ENCODE peak calls at places on chromosome 5, in ten cellular contexts. One of them, this sample, is unnamed.

GRCh38 chr5:138706655-138707480 is 46.4 kb upstream of the CTNNA1 start:
- DNase-seq in suprapubic skin: no peak
- DNase-seq in kidney: no peak
- DNase-seq in left ventricle myocardium inferior: no peak
- DNase-seq in GM23338: no peak
- DNase-seq in Panc1: peak
- DNase-seq in WERI-Rb-1: no peak
- DNase-seq in right lobe of liver: no peak
- DNase-seq in lower lobe of right lung: no peak
- DNase-seq in HCT116: no peak
- DNase-seq in this sample: no peak

GRCh38 chr5:15719784-15720183 is 219.8 kb downstream of the FBXL7 start:
- DNase-seq in suprapubic skin: no peak
- DNase-seq in kidney: no peak
- DNase-seq in left ventricle myocardium inferior: no peak
- DNase-seq in GM23338: peak
- DNase-seq in Panc1: no peak
- DNase-seq in WERI-Rb-1: no peak
- DNase-seq in right lobe of liver: no peak
- DNase-seq in lower lobe of right lung: no peak
- DNase-seq in HCT116: no peak
- DNase-seq in this sample: no peak

GRCh38 chr5:162268694-162269481 is 201.3 kb downstream of the GABRG2 start:
- DNase-seq in suprapubic skin: no peak
- DNase-seq in kidney: no peak
- DNase-seq in left ventricle myocardium inferior: no peak
- DNase-seq in GM23338: no peak
- DNase-seq in Panc1: no peak
- DNase-seq in WERI-Rb-1: no peak
- DNase-seq in right lobe of liver: no peak
- DNase-seq in lower lobe of right lung: no peak
- DNase-seq in HCT116: no peak
- DNase-seq in this sample: no peak

GRCh38 chr5:172336666-172337310 is 53.2 kb upstream of the UBTD2 start:
- DNase-seq in suprapubic skin: no peak
- DNase-seq in kidney: no peak
- DNase-seq in left ventricle myocardium inferior: no peak
- DNase-seq in GM23338: no peak
- DNase-seq in Panc1: no peak
- DNase-seq in WERI-Rb-1: no peak
- DNase-seq in right lobe of liver: no peak
- DNase-seq in lower lobe of right lung: no peak
- DNase-seq in HCT116: no peak
- DNase-seq in this sample: no peak

GRCh38 chr5:170757182-170757601 is 26.3 kb upstream of the GABRP start:
- DNase-seq in suprapubic skin: no peak
- DNase-seq in kidney: no peak
- DNase-seq in left ventricle myocardium inferior: no peak
- DNase-seq in GM23338: no peak
- DNase-seq in Panc1: no peak
- DNase-seq in WERI-Rb-1: no peak
- DNase-seq in right lobe of liver: no peak
- DNase-seq in lower lobe of right lung: no peak
- DNase-seq in HCT116: no peak
- DNase-seq in this sample: no peak

GRCh38 chr5:122323132-122323548 is 11.1 kb downstream of the SNCAIP start:
- DNase-seq in suprapubic skin: no peak
- DNase-seq in kidney: no peak
- DNase-seq in left ventricle myocardium inferior: no peak
- DNase-seq in GM23338: peak
- DNase-seq in Panc1: no peak
- DNase-seq in WERI-Rb-1: no peak
- DNase-seq in right lobe of liver: no peak
- DNase-seq in lower lobe of right lung: no peak
- DNase-seq in HCT116: no peak
- DNase-seq in this sample: no peak

GRCh38 chr5:9601055-9601739 is 29.0 kb downstream of the TAS2R1 start:
- DNase-seq in suprapubic skin: no peak
- DNase-seq in kidney: no peak
- DNase-seq in left ventricle myocardium inferior: no peak
- DNase-seq in GM23338: peak
- DNase-seq in Panc1: no peak
- DNase-seq in WERI-Rb-1: no peak
- DNase-seq in right lobe of liver: no peak
- DNase-seq in lower lobe of right lung: no peak
- DNase-seq in HCT116: no peak
- DNase-seq in this sample: no peak

GRCh38 chr5:155101697-155102096 is 88.1 kb downstream of the KIF4B start:
- DNase-seq in suprapubic skin: no peak
- DNase-seq in kidney: no peak
- DNase-seq in left ventricle myocardium inferior: no peak
- DNase-seq in GM23338: no peak
- DNase-seq in Panc1: no peak
- DNase-seq in WERI-Rb-1: no peak
- DNase-seq in right lobe of liver: no peak
- DNase-seq in lower lobe of right lung: no peak
- DNase-seq in HCT116: no peak
- DNase-seq in this sample: no peak

GRCh38 chr5:82338731-82339130 is 60.6 kb upstream of the RPS23 start:
- DNase-seq in suprapubic skin: no peak
- DNase-seq in kidney: no peak
- DNase-seq in left ventricle myocardium inferior: no peak
- DNase-seq in GM23338: no peak
- DNase-seq in Panc1: no peak
- DNase-seq in WERI-Rb-1: no peak
- DNase-seq in right lobe of liver: no peak
- DNase-seq in lower lobe of right lung: no peak
- DNase-seq in HCT116: no peak
- DNase-seq in this sample: no peak

GRCh38 chr5:126659805-126660483 is 59.2 kb downstream of the PHAX start:
- DNase-seq in suprapubic skin: no peak
- DNase-seq in kidney: no peak
- DNase-seq in left ventricle myocardium inferior: no peak
- DNase-seq in GM23338: no peak
- DNase-seq in Panc1: no peak
- DNase-seq in WERI-Rb-1: no peak
- DNase-seq in right lobe of liver: no peak
- DNase-seq in lower lobe of right lung: no peak
- DNase-seq in HCT116: no peak
- DNase-seq in this sample: no peak

GRCh38 chr5:72151169-72151568 is 43.9 kb downstream of the MAP1B start:
- DNase-seq in suprapubic skin: no peak
- DNase-seq in kidney: no peak
- DNase-seq in left ventricle myocardium inferior: no peak
- DNase-seq in GM23338: no peak
- DNase-seq in Panc1: no peak
- DNase-seq in WERI-Rb-1: no peak
- DNase-seq in right lobe of liver: no peak
- DNase-seq in lower lobe of right lung: no peak
- DNase-seq in HCT116: no peak
- DNase-seq in this sample: no peak

DNA sequence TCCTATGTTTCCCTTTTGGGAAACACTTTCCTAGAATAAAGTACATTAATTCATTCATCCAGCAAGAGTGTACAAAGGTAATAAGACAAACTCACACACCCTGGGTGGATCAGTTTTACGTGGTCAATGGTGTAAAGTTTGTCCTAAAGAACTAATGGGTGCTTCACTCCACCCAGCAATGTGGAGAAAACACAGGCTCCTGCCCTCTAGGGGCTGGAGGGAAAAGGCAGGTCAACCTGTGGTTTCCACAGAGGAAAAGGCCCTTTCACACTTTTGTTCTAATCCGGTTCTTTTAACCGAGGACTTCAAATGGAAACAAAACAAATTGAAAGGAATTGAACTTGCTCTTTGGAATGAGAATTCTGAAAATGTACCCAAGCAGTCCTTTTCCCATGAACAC is 80.9 kb upstream of the SPOCK1 start:
- DNase-seq in suprapubic skin: no peak
- DNase-seq in kidney: no peak
- DNase-seq in left ventricle myocardium inferior: no peak
- DNase-seq in GM23338: peak
- DNase-seq in Panc1: no peak
- DNase-seq in WERI-Rb-1: peak
- DNase-seq in right lobe of liver: no peak
- DNase-seq in lower lobe of right lung: no peak
- DNase-seq in HCT116: no peak
- DNase-seq in this sample: no peak
- TF ChIP-seq CTCF in suprapubic skin: no peak
- TF ChIP-seq CTCF in kidney: no peak
- TF ChIP-seq CTCF in left ventricle myocardium inferior: peak
- TF ChIP-seq CTCF in GM23338: peak
- TF ChIP-seq CTCF in Panc1: peak
- TF ChIP-seq CTCF in WERI-Rb-1: peak
- TF ChIP-seq CTCF in right lobe of liver: no peak
- TF ChIP-seq CTCF in lower lobe of right lung: no peak
- TF ChIP-seq CTCF in HCT116: peak
- TF ChIP-seq CTCF in this sample: no peak

GRCh38 chr5:131114754-131115153 is 50.3 kb downstream of the HINT1 start:
- DNase-seq in suprapubic skin: no peak
- DNase-seq in kidney: no peak
- DNase-seq in left ventricle myocardium inferior: no peak
- DNase-seq in GM23338: no peak
- DNase-seq in Panc1: no peak
- DNase-seq in WERI-Rb-1: no peak
- DNase-seq in right lobe of liver: no peak
- DNase-seq in lower lobe of right lung: no peak
- DNase-seq in HCT116: no peak
- DNase-seq in this sample: no peak

GRCh38 chr5:131112424-131112823 is 52.6 kb downstream of the HINT1 start:
- DNase-seq in suprapubic skin: no peak
- DNase-seq in kidney: no peak
- DNase-seq in left ventricle myocardium inferior: no peak
- DNase-seq in GM23338: no peak
- DNase-seq in Panc1: no peak
- DNase-seq in WERI-Rb-1: no peak
- DNase-seq in right lobe of liver: no peak
- DNase-seq in lower lobe of right lung: no peak
- DNase-seq in HCT116: no peak
- DNase-seq in this sample: no peak

GRCh38 chr5:131107128-131107527 is 57.9 kb downstream of the HINT1 start:
- DNase-seq in suprapubic skin: no peak
- DNase-seq in kidney: no peak
- DNase-seq in left ventricle myocardium inferior: no peak
- DNase-seq in GM23338: no peak
- DNase-seq in Panc1: no peak
- DNase-seq in WERI-Rb-1: no peak
- DNase-seq in right lobe of liver: no peak
- DNase-seq in lower lobe of right lung: no peak
- DNase-seq in HCT116: no peak
- DNase-seq in this sample: no peak

GRCh38 chr5:131110256-131110594 is 54.8 kb downstream of the HINT1 start:
- DNase-seq in suprapubic skin: no peak
- DNase-seq in kidney: no peak
- DNase-seq in left ventricle myocardium inferior: no peak
- DNase-seq in GM23338: no peak
- DNase-seq in Panc1: no peak
- DNase-seq in WERI-Rb-1: no peak
- DNase-seq in right lobe of liver: no peak
- DNase-seq in lower lobe of right lung: no peak
- DNase-seq in HCT116: no peak
- DNase-seq in this sample: no peak

GRCh38 chr5:131109540-131110255 is 55.4 kb downstream of the HINT1 start:
- DNase-seq in suprapubic skin: no peak
- DNase-seq in kidney: no peak
- DNase-seq in left ventricle myocardium inferior: no peak
- DNase-seq in GM23338: peak
- DNase-seq in Panc1: peak
- DNase-seq in WERI-Rb-1: peak
- DNase-seq in right lobe of liver: no peak
- DNase-seq in lower lobe of right lung: no peak
- DNase-seq in HCT116: peak
- DNase-seq in this sample: no peak
- H3K27ac ChIP-seq in suprapubic skin: no peak
- H3K27ac ChIP-seq in kidney: no peak
- H3K27ac ChIP-seq in left ventricle myocardium inferior: no peak
- H3K27ac ChIP-seq in GM23338: no peak
- H3K27ac ChIP-seq in Panc1: no peak
- H3K27ac ChIP-seq in WERI-Rb-1: no peak
- H3K27ac ChIP-seq in right lobe of liver: no peak
- H3K27ac ChIP-seq in lower lobe of right lung: no peak
- H3K27ac ChIP-seq in HCT116: no peak
- H3K27ac ChIP-seq in this sample: no peak

DNA sequence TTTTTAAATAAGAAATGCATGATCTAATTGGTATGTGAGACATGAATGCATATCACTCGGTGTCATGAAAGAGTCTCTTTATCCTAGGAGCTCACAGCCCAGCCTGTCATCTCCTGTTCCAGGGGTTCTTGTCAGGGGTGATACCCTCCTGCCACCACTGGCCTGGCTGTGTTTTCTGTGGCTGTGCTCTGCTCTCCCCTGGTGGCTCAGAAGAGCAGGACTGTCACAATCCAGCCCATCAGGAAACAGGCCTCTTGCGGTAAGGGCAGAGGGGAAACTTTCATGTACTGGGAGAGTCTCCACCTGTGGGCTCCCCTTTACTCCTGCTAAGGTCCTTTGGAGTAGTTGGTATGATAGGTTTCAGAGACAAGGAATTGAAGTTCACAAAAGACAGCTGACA is 240.2 kb upstream of the GLRA1 start:
- DNase-seq in suprapubic skin: no peak
- DNase-seq in kidney: no peak
- DNase-seq in left ventricle myocardium inferior: no peak
- DNase-seq in GM23338: peak
- DNase-seq in Panc1: no peak
- DNase-seq in WERI-Rb-1: no peak
- DNase-seq in right lobe of liver: no peak
- DNase-seq in lower lobe of right lung: no peak
- DNase-seq in HCT116: no peak
- DNase-seq in this sample: no peak
- TF ChIP-seq CTCF in suprapubic skin: no peak
- TF ChIP-seq CTCF in kidney: no peak
- TF ChIP-seq CTCF in left ventricle myocardium inferior: no peak
- TF ChIP-seq CTCF in GM23338: peak
- TF ChIP-seq CTCF in Panc1: no peak
- TF ChIP-seq CTCF in WERI-Rb-1: peak
- TF ChIP-seq CTCF in right lobe of liver: no peak
- TF ChIP-seq CTCF in lower lobe of right lung: no peak
- TF ChIP-seq CTCF in HCT116: peak
- TF ChIP-seq CTCF in this sample: no peak

DNA sequence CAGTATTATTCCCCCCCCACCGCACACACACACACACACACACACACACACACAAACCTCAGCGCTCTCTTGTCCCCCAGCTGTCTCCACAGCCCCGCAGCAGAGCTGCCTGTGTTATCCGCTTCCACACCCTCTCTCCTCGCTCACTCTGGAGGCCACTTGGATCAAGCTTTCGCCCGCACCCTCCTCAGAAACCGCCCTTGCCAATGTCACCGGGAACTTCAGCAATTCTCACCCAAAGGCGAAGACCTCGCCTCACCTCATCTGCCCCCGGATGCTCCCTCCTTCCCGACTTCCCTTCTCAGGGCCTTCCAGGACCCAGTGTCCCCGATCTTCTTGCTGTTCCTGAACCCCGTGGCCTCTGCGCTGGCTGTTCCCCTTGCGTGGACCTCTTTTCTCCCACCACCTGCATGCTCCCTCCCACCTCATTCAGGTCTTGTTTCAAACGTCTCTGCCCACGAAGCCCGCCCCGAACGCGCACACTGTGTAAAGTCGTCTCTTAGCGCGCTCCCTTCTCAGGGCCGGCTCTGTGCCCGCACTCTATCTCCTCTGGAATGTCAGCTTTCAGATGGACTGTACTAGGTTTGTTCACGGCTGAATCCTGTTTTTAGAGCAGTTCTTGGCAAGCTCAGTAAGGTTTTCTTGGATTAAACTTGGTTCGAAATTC is 872 bp upstream of the TRIM7 start:
- DNase-seq in suprapubic skin: peak
- DNase-seq in kidney: no peak
- DNase-seq in left ventricle myocardium inferior: no peak
- DNase-seq in GM23338: no peak
- DNase-seq in Panc1: no peak
- DNase-seq in WERI-Rb-1: no peak
- DNase-seq in right lobe of liver: no peak
- DNase-seq in lower lobe of right lung: no peak
- DNase-seq in HCT116: no peak
- DNase-seq in this sample: no peak
- H3K27ac ChIP-seq in suprapubic skin: no peak
- H3K27ac ChIP-seq in kidney: no peak
- H3K27ac ChIP-seq in left ventricle myocardium inferior: peak
- H3K27ac ChIP-seq in GM23338: no peak
- H3K27ac ChIP-seq in Panc1: peak
- H3K27ac ChIP-seq in WERI-Rb-1: no peak
- H3K27ac ChIP-seq in right lobe of liver: no peak
- H3K27ac ChIP-seq in lower lobe of right lung: no peak
- H3K27ac ChIP-seq in HCT116: peak
- H3K27ac ChIP-seq in this sample: peak